ENCODE peak calls at places on chromosomes 1 and 21, in ten cellular contexts. M is esophagus muscularis mucosa, X is SK-N-SH, F is A549, P is stomach, B is K562, D is sigmoid colon, K is tibial nerve, Z is transverse colon, Q is H1. G is an unnamed sample.

GRCh38 chr21:38487906-38488639 is 10.2 kb downstream of the ERG start:
- DNase-seq in M (no peak), X (no peak), F (no peak), P (no peak), B (no peak), D (no peak), K (no peak), Z (no peak), Q (no peak), G (no peak)

GRCh38 chr1:175506081-175506480 is 237.3 kb downstream of the TNR start:
- DNase-seq in M (no peak), X (no peak), F (no peak), P (no peak), B (no peak), D (no peak), K (no peak), Z (no peak), Q (no peak), G (no peak)

GRCh38 chr21:34989337-34990151 is 59.6 kb downstream of the RUNX1 start:
- DNase-seq in M (no peak), X (no peak), F (no peak), P (no peak), B (no peak), D (no peak), K (no peak), Z (no peak), Q (no peak), G (no peak)

GRCh38 chr1:178283409-178283808 is 189.5 kb downstream of the RASAL2 start:
- DNase-seq in M (no peak), X (no peak), F (no peak), P (no peak), B (no peak), D (no peak), K (no peak), Z (no peak), Q (peak; percentile 61), G (no peak)

GRCh38 chr1:82491301-82491986 is 690.7 kb downstream of the ADGRL2 start:
- DNase-seq in M (no peak), X (no peak), F (no peak), P (no peak), B (no peak), D (no peak), K (no peak), Z (no peak), Q (no peak), G (no peak)

GRCh38 chr1:56934400-56935080 is 31.3 kb downstream of the C8B start:
- DNase-seq in M (no peak), X (no peak), F (no peak), P (no peak), B (no peak), D (no peak), K (no peak), Z (no peak), Q (no peak), G (no peak)

GRCh38 chr1:91569411-91570104 is 68.9 kb downstream of the CDC7 start:
- DNase-seq in M (peak; percentile 94), X (no peak), F (peak; percentile 46), P (peak; percentile 40), B (no peak), D (peak; percentile 93), K (peak; percentile 82), Z (peak; percentile 55), Q (no peak), G (no peak)

GRCh38 chr1:221494670-221495069 is 247.2 kb downstream of the DUSP10 start:
- DNase-seq in M (no peak), X (no peak), F (peak; percentile 13), P (no peak), B (no peak), D (no peak), K (peak; percentile 12), Z (no peak), Q (no peak), G (no peak)

GRCh38 chr1:189678779-189679178 is 798.9 kb downstream of the BRINP3 start:
- DNase-seq in M (no peak), X (no peak), F (no peak), P (no peak), B (no peak), D (no peak), K (no peak), Z (no peak), Q (no peak), G (no peak)

GRCh38 chr1:165632152-165632469 is 1.1 kb downstream of the MGST3 start:
- DNase-seq in M (no peak), X (no peak), F (no peak), P (peak; percentile 37), B (no peak), D (no peak), K (no peak), Z (peak; percentile 69), Q (no peak), G (no peak)

GRCh38 chr1:159752135-159752580 is 28.6 kb upstream of the DUSP23 start:
- DNase-seq in M (no peak), X (no peak), F (peak; percentile 76), P (no peak), B (no peak), D (peak; percentile 85), K (peak; percentile 90), Z (peak; percentile 42), Q (no peak), G (peak; percentile 26)

GRCh38 chr1:246609632-246610031 is 43.4 kb downstream of the CNST start:
- DNase-seq in M (no peak), X (no peak), F (no peak), P (no peak), B (no peak), D (no peak), K (no peak), Z (no peak), Q (no peak), G (no peak)

GRCh38 chr1:50929376-50929958 is 30.6 kb downstream of the FAF1 start:
- DNase-seq in M (no peak), X (peak; percentile 27), F (peak; percentile 39), P (no peak), B (no peak), D (no peak), K (no peak), Z (no peak), Q (no peak), G (no peak)

GRCh38 chr1:207893737-207894582 is 17.0 kb downstream of the CD34 start:
- DNase-seq in M (no peak), X (no peak), F (no peak), P (no peak), B (no peak), D (no peak), K (no peak), Z (no peak), Q (no peak), G (no peak)

GRCh38 chr1:208029381-208030319 is 118.7 kb upstream of the CD34 start:
- DNase-seq in M (no peak), X (no peak), F (no peak), P (no peak), B (no peak), D (no peak), K (no peak), Z (peak; percentile 19), Q (no peak), G (peak; percentile 35)

GRCh38 chr1:160971618-160972056 is 17.0 kb upstream of the ITLN2 start:
- DNase-seq in M (no peak), X (no peak), F (no peak), P (no peak), B (no peak), D (no peak), K (no peak), Z (no peak), Q (no peak), G (no peak)

GRCh38 chr1:40185951-40186864 is 25.0 kb downstream of the RLF start:
- DNase-seq in M (no peak), X (no peak), F (no peak), P (no peak), B (no peak), D (no peak), K (no peak), Z (peak; percentile 10), Q (no peak), G (no peak)

GRCh38 chr1:150708595-150708994 is 11.6 kb upstream of the GOLPH3L start:
- DNase-seq in M (no peak), X (no peak), F (no peak), P (no peak), B (no peak), D (no peak), K (no peak), Z (no peak), Q (no peak), G (no peak)

GRCh38 chr1:150703427-150703826 is 6.5 kb upstream of the GOLPH3L start:
- DNase-seq in M (no peak), X (no peak), F (no peak), P (no peak), B (no peak), D (no peak), K (no peak), Z (no peak), Q (no peak), G (no peak)

GRCh38 chr1:150706091-150706490 is 9.1 kb upstream of the GOLPH3L start:
- DNase-seq in M (no peak), X (no peak), F (no peak), P (no peak), B (no peak), D (no peak), K (no peak), Z (no peak), Q (no peak), G (no peak)
- H3K4me1 ChIP-seq in M (no peaks in the 10 kb centered on the region), X (no peaks in the 10 kb centered on the region), F (no peaks in the 10 kb centered on the region), P (no peaks in the 10 kb centered on the region), B (no peaks in the 10 kb centered on the region), D (no peaks in the 10 kb centered on the region), K (no peaks in the 10 kb centered on the region), Z (no peaks in the 10 kb centered on the region), Q (no peaks in the 10 kb centered on the region), G (no peaks in the 10 kb centered on the region)

GRCh38 chr1:169098380-169098779 is 8.1 kb upstream of the ATP1B1 start:
- DNase-seq in M (peak; percentile 47), X (no peak), F (no peak), P (no peak), B (no peak), D (no peak), K (no peak), Z (no peak), Q (no peak), G (no peak)
- TF ChIP-seq EP300 in M (no peak), X (no peak), F (no peak), P (no peak), B (no peak), D (no peak), K (no peak), Z (no peak), Q (no peak), G (no peak)

GRCh38 chr1:61053712-61054608 is 28.4 kb upstream of the NFIA start:
- DNase-seq in M (no peak), X (peak; percentile 74), F (no peak), P (peak; percentile 34), B (peak; percentile 65), D (peak; percentile 68), K (peak; percentile 17), Z (peak; percentile 49), Q (no peak), G (peak; percentile 67)
- H3K4me3 ChIP-seq in M (peak overlapping the region; percentile 88), X (no peak overlapping the region), F (peak overlapping the region; percentile 44), P (peak overlapping the region; percentile 50), B (peak overlapping the region; percentile 41), D (peak overlapping the region; percentile 40), K (peak overlapping the region; percentile 58), Z (peak overlapping the region; percentile 12), Q (peak overlapping the region; percentile 34), G (peak overlapping the region; percentile 41)

DNA sequence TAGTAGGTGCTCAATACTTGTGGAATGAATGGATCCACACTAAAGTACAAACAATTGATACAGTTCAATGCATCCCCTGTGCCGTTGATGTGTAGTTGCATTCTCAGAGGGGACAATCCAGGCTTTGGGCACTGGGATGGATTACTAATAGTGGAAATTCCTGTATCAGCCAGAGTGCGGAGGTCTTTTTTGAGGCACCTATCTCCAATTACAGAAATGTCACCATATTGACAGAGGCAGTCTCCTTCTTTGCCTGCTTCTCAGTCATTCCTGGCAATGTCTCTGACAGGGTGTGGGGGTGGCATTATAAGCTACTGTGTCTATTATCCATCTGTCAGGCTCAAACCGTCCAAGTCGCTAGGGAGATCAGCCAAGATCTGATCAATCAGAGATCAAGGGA is 3.2 kb upstream of the LAMB3 start:
- DNase-seq in M (no peak), X (no peak), F (no peak), P (no peak), B (no peak), D (no peak), K (no peak), Z (no peak), Q (no peak), G (no peak)
- H3K4me1 ChIP-seq in M (peaks cover 22% of the 10 kb centered on the region), X (peaks cover 21% of the 10 kb centered on the region), F (peaks cover 52% of the 10 kb centered on the region), P (peaks cover 60% of the 10 kb centered on the region), B (peaks cover 26% of the 10 kb centered on the region), D (no peaks in the 10 kb centered on the region), K (peaks cover 28% of the 10 kb centered on the region), Z (peaks cover 26% of the 10 kb centered on the region), Q (no peaks in the 10 kb centered on the region), G (peaks cover 2% of the 10 kb centered on the region)